ENCODE peak calls at places on chromosomes 3 and 15, in four cellular contexts. L is H1, E is K562, O is GM12878. M is an unnamed sample. For H4K20me1, the result is how much of the 10 kb centered on the place peaks cover.

GRCh38 chr3:128726691-128727031 is 678 bp downstream of the RAB7A start:
- DNase-seq in O (no peak), L (no peak), E (no peak), M (no peak)

GRCh38 chr3:40951636-40952035 is 247.7 kb upstream of the CTNNB1 start:
- DNase-seq in L (no peak), O (no peak), E (no peak), M (no peak)

GRCh38 chr3:38738630-38739395 is 77.2 kb downstream of the SCN10A start:
- DNase-seq in O (no peak), L (peak), E (peak), M (peak)

GRCh38 chr3:10917176-10917575 is 75.4 kb upstream of the SLC6A1 start:
- DNase-seq in L (no peak), O (no peak), E (no peak), M (no peak)

GRCh38 chr15:99104788-99105515 is at the start of gene SYNM:
- DNase-seq in L (no peak), E (peak), O (no peak), M (peak)

GRCh38 chr3:108222813-108223307 is 636 bp upstream of the IFT57 start:
- DNase-seq in E (no peak), L (no peak), O (no peak), M (no peak)

GRCh38 chr15:38885001-38885400 is 320.4 kb upstream of the RASGRP1 start:
- DNase-seq in E (no peak), O (no peak), L (no peak), M (no peak)

GRCh38 chr15:58330836-58331561 is 100.8 kb upstream of the LIPC start:
- DNase-seq in E (no peak), O (no peak), L (no peak), M (no peak)

GRCh38 chr15:93486407-93487117 is 397.6 kb upstream of the RGMA start:
- DNase-seq in E (no peak), L (no peak), O (no peak), M (no peak)

DNA sequence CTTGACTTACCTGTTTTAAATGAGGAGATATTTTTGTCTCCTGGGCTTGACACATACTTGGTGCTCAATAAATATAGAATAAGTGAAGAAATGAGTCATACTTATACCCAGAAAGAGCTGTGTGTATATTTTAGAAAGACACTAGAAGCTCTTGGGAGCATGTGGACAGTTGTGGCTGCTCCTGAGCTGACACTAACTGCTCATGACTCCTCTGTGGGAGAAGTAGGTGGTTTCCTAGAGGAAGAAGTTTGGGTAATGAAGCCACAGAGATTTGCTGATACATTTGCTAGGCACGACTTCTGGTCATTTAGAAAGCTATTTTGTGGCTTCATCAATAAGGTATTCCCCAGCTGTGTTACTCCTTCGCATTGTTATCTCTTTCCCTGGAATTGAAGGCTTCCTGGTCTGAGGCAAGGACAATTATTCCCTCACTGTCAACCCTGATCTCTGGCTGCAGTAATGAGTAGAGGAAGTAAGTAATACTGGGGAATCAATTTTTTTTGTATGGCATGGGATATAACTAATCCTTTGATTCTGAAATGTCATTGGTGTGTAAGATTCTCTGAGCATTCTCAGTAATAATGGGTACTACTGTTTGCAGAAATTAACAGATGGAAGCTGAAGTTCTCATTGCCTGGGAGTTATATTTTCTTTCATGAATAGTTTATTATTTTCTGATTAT is 79.6 kb upstream of the DCBLD2 start:
- DNase-seq in E (no peak), O (peak), L (no peak), M (no peak)
- TF ChIP-seq CHD2 in E (no peak), O (no peak), L (no peak), M (no peak)

GRCh38 chr3:142004025-142004424 is 127.6 kb downstream of the ATP1B3 start:
- DNase-seq in O (no peak), L (no peak), E (no peak), M (no peak)
- TF ChIP-seq NRF1 in O (no peak), L (no peak), E (no peak), M (no peak)

DNA sequence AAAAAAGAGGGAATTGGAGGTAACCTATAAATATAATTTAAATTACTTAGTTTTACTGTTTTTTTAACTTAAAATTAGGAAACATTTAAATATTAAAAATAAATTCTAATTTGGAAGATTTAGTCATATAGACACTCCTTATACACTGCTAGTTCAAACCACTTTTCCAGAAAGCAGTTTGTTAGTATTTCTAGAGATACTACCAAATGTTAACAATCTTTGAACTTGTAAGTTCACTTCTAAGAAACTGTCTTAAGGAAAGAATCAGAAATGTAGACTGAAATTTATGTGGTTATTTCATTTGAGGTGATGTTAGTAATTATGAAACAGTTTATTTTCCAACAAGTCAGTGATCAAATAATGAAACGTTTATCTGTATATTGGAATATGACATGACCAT is 22.7 kb downstream of the CTDSPL2 start:
- DNase-seq in L (no peak), E (no peak), O (no peak), M (no peak)
- H4K20me1 ChIP-seq in L (under half), E (under half), O (under half), M (under half)

GRCh38 chr3:134494539-134494938 is 8.7 kb downstream of the CEP63 start:
- DNase-seq in E (no peak), O (no peak), L (no peak), M (no peak)

GRCh38 chr3:134495980-134496379 is 10.1 kb downstream of the CEP63 start:
- DNase-seq in L (no peak), E (no peak), O (no peak), M (no peak)

GRCh38 chr3:134496481-134497071 is 10.7 kb downstream of the CEP63 start:
- DNase-seq in L (no peak), O (no peak), E (peak), M (peak)
- TF ChIP-seq CHD2 in L (no peak), O (no peak), E (no peak), M (peak)

GRCh38 chr3:127448671-127449070 is 141.9 kb downstream of the TPRA1 start:
- DNase-seq in L (no peak), O (no peak), E (no peak), M (no peak)
- TF ChIP-seq NRF1 in L (no peak), O (no peak), E (no peak), M (no peak)

GRCh38 chr3:67087788-67088187 is 89.7 kb downstream of the KBTBD8 start:
- DNase-seq in E (no peak), O (no peak), L (no peak), M (no peak)

GRCh38 chr3:67094769-67095168 is 96.7 kb downstream of the KBTBD8 start:
- DNase-seq in O (no peak), E (no peak), L (no peak), M (no peak)

GRCh38 chr3:67094167-67094566 is 96.1 kb downstream of the KBTBD8 start:
- DNase-seq in O (no peak), L (no peak), E (no peak), M (no peak)

GRCh38 chr3:67090472-67090871 is 92.4 kb downstream of the KBTBD8 start:
- DNase-seq in O (no peak), E (no peak), L (no peak), M (no peak)

DNA sequence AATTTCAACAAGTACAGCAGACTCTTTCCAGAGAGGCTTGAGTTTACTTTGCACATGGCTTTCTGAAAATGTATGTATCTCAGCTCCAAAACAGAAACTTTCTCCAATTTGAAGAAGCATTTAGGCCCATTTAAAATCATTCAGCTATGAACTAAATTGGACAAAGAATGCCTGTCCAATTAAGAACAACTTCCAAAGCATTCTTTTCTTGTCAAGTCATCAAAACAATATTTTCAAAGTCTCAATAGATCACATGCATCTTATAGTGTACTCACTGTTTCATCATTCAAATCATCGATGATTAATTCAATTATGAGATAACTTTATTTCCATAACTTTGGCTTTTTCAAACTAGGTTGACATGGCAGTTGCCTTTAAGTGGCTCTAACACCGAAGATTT is 95.2 kb downstream of the KBTBD8 start:
- DNase-seq in O (no peak), E (no peak), L (no peak), M (no peak)
- H4K20me1 ChIP-seq in O (under half), E (under half), L (under half), M (under half)

DNA sequence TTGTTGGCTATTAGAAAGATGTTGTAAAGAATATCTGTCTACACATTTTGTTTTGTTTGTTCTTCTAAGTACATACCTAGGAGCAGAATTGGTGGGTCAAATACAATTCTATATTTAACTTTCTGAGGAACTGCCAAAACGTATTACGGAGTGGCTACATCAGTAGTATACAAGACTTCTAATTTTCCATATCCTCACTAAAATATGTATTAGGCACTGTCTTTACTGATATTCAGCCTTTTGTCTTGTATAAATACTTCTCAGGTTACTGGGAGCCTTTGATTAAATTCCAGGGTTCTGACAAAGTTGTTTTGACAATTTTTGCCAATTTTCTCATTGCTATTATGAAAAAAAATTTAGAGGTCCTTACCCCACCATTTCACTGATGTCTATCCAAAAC is 146.7 kb downstream of the NR2E3 start:
- DNase-seq in L (no peak), O (no peak), E (no peak), M (no peak)
- TF ChIP-seq CHD2 in L (no peak), O (no peak), E (no peak), M (no peak)

DNA sequence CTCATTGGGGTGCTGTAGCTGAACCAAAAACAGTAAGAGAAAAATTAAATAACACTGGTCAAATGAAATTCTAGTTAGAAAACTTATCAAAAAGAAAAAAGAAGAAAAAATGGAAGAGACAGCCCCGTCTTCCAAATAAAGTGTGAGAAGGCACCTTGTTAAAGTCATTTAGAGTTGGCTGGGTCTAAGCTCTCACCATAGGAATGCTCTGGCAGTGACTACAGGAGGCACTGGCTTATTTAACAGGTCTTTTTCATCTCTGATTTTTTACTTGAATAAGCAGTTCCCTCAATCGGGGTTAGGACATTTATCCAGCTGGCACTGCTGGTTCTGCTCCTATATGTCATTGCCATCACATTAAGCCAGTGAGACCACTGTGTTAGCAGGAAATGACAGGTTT is 1.6 kb upstream of the ABI3BP start:
- DNase-seq in E (no peak), L (no peak), O (no peak), M (no peak)
- TF ChIP-seq NRF1 in E (no peak), L (no peak), O (no peak), M (no peak)

DNA sequence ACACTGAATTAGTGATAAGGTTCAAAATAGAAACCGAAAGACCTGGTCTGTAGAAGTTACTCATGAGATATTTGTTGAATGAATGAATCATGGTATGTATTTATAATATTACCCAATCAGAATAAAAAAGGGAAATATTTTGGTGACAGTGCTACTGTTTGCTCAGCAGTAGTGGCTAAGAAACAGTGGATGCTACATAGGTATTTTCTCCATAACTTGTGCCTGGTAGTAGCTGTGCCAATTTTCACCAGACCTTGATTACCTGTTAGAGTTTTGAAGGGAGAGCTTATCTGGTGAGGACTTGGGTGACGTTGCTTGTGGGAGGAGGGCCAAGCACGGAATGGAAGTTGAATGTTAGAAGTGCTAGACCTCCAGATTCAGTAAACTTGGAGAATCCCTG is 14.3 kb downstream of the LIMD1 start:
- DNase-seq in E (no peak), L (no peak), O (no peak), M (no peak)
- H4K20me1 ChIP-seq in E (under half), L (under half), O (under half), M (half or more)

DNA sequence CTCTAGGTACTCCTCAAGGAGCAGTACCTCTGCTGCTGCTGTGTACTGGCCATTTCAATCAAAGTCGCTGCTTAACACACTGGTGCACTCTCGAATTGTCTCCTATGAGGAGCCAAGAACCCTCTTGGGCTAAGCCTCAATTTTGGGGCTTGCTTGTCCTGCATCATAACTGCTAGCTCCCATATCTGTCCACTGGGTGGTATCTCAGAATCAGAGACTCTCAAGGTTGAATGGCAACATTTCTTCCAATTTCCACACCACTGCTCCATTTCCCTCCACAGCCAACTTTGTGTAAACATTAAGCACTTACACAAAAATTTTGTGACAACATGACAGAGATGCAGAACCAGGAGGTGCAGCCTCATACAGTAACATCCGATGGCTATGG is 82.4 kb downstream of the XXYLT1 start:
- DNase-seq in E (no peak), O (no peak), L (no peak), M (no peak)
- TF ChIP-seq CHD2 in E (no peak), O (no peak), L (no peak), M (no peak)